ENCODE peak calls at places on chromosomes 12 and 14, in seven cellular contexts. One of them, this sample, is unnamed. For H3K9me3, the result is how much of the 10 kb centered on the place peaks cover.

GRCh38 chr12:88658009-88658408 is 77.7 kb upstream of the KITLG start:
- DNase-seq in GM23248: peak
- DNase-seq in neural progenitor cell: no peak
- DNase-seq in hepatocyte: no peak
- DNase-seq in HCT116: peak
- DNase-seq in PC-3: peak
- DNase-seq in SK-N-SH: no peak
- DNase-seq in this sample: no peak

GRCh38 chr12:94263905-94264655 is 115.7 kb downstream of the PLXNC1 start:
- DNase-seq in GM23248: peak
- DNase-seq in neural progenitor cell: peak
- DNase-seq in hepatocyte: no peak
- DNase-seq in HCT116: no peak
- DNase-seq in SK-N-SH: no peak
- DNase-seq in PC-3: no peak
- DNase-seq in this sample: no peak

GRCh38 chr12:67426067-67426466 is 156.9 kb downstream of the CAND1 start:
- DNase-seq in PC-3: no peak
- DNase-seq in GM23248: peak
- DNase-seq in HCT116: no peak
- DNase-seq in SK-N-SH: no peak
- DNase-seq in hepatocyte: peak
- DNase-seq in neural progenitor cell: no peak
- DNase-seq in this sample: no peak

GRCh38 chr12:111995782-111996480 is 17.0 kb downstream of the TMEM116 start:
- DNase-seq in neural progenitor cell: no peak
- DNase-seq in HCT116: no peak
- DNase-seq in SK-N-SH: no peak
- DNase-seq in hepatocyte: no peak
- DNase-seq in PC-3: no peak
- DNase-seq in GM23248: no peak
- DNase-seq in this sample: no peak

GRCh38 chr12:103858953-103859601 is 18.0 kb upstream of the NT5DC3 start:
- DNase-seq in GM23248: peak
- DNase-seq in PC-3: peak
- DNase-seq in neural progenitor cell: no peak
- DNase-seq in HCT116: peak
- DNase-seq in hepatocyte: peak
- DNase-seq in SK-N-SH: no peak
- DNase-seq in this sample: no peak

GRCh38 chr12:94095618-94096017 is 52.8 kb upstream of the PLXNC1 start:
- DNase-seq in SK-N-SH: no peak
- DNase-seq in HCT116: no peak
- DNase-seq in hepatocyte: no peak
- DNase-seq in GM23248: peak
- DNase-seq in PC-3: no peak
- DNase-seq in neural progenitor cell: no peak
- DNase-seq in this sample: no peak

GRCh38 chr14:77319416-77319815 is 1.3 kb downstream of the POMT2 start:
- DNase-seq in GM23248: peak
- DNase-seq in neural progenitor cell: no peak
- DNase-seq in HCT116: no peak
- DNase-seq in PC-3: peak
- DNase-seq in hepatocyte: no peak
- DNase-seq in SK-N-SH: no peak
- DNase-seq in this sample: no peak

GRCh38 chr14:101501341-101501740 is 60.0 kb upstream of the DIO3 start:
- DNase-seq in PC-3: no peak
- DNase-seq in SK-N-SH: no peak
- DNase-seq in hepatocyte: no peak
- DNase-seq in neural progenitor cell: no peak
- DNase-seq in HCT116: no peak
- DNase-seq in GM23248: no peak
- DNase-seq in this sample: no peak

DNA sequence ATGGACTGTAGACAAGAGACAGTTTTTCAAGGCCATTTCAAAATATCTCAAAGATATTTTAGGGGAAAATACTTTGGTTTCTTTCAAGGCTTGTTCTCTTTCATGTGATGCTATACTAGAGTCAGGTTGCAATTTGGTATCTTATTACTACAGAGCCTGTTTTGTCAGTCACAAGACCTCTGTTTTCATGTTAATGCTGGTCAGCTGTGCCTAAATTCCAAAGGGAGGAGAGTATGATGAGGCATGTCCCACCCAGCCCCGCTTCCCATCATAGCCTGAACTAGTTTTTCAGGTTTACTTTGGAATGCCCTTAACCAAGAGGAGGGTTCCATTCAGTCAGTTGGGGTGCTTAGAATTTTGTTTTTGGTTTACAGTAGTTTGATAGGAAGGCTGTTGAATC is 52.6 kb downstream of the GPHB5 start:
- DNase-seq in PC-3: peak
- DNase-seq in GM23248: no peak
- DNase-seq in SK-N-SH: no peak
- DNase-seq in hepatocyte: no peak
- DNase-seq in HCT116: no peak
- DNase-seq in neural progenitor cell: no peak
- DNase-seq in this sample: no peak
- H3K27ac ChIP-seq in PC-3: no peak
- H3K27ac ChIP-seq in GM23248: no peak
- H3K27ac ChIP-seq in SK-N-SH: no peak
- H3K27ac ChIP-seq in hepatocyte: peak
- H3K27ac ChIP-seq in HCT116: no peak
- H3K27ac ChIP-seq in neural progenitor cell: no peak
- H3K27ac ChIP-seq in this sample: no peak

GRCh38 chr14:23532658-23533057 is 18.9 kb downstream of the ZFHX2 start:
- DNase-seq in neural progenitor cell: no peak
- DNase-seq in GM23248: no peak
- DNase-seq in hepatocyte: no peak
- DNase-seq in SK-N-SH: no peak
- DNase-seq in PC-3: no peak
- DNase-seq in HCT116: no peak
- DNase-seq in this sample: no peak
- TF ChIP-seq EZH2phosphoT487 in neural progenitor cell: no peak
- TF ChIP-seq EZH2phosphoT487 in GM23248: no peak
- TF ChIP-seq EZH2phosphoT487 in hepatocyte: no peak
- TF ChIP-seq EZH2phosphoT487 in SK-N-SH: no peak
- TF ChIP-seq EZH2phosphoT487 in PC-3: no peak
- TF ChIP-seq EZH2phosphoT487 in HCT116: no peak
- TF ChIP-seq EZH2phosphoT487 in this sample: no peak

DNA sequence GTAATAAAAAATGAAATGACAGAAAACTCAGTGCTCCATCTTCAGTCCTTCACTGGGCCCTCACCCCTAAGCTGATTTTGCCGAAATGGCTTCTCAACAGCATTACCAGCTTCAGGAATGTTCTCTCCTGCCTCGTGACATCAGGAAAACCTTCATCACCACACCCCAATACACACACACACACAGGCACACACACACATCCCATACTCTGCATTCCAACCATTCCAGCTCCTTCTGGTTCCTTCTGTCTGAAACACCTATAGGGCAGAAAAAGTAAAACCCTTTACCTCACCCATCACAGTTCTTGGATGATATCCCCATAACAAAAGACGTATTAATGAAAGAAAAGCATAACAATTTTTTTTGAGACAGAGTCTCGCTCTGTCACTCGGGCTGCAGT is 75.9 kb downstream of the CCDC60 start:
- DNase-seq in hepatocyte: no peak
- DNase-seq in PC-3: no peak
- DNase-seq in SK-N-SH: no peak
- DNase-seq in HCT116: no peak
- DNase-seq in GM23248: no peak
- DNase-seq in neural progenitor cell: peak
- DNase-seq in this sample: no peak
- H3K9me3 ChIP-seq in hepatocyte: under half
- H3K9me3 ChIP-seq in PC-3: under half
- H3K9me3 ChIP-seq in SK-N-SH: under half
- H3K9me3 ChIP-seq in HCT116: under half
- H3K9me3 ChIP-seq in GM23248: under half
- H3K9me3 ChIP-seq in neural progenitor cell: under half
- H3K9me3 ChIP-seq in this sample: under half

DNA sequence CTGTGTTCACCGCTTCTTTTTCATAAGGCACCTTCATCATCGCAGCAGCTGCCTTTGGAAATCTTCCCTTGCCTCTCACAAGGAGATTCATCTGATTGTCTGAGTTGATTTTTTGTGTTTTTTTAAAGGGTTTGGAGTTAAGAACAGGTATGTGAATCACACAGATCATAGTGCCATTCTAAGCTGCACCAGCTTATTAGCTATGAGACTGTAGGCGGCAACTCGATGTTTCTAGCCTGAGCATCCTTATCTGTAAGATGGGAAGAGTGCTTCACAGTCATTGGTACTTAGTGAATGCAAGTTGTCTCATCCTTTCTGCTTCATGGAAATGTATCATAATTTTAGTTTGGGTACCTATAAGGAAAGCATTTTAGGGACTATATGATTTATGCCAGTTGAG is 32.0 kb downstream of the SLC25A29 start:
- DNase-seq in GM23248: no peak
- DNase-seq in hepatocyte: no peak
- DNase-seq in neural progenitor cell: no peak
- DNase-seq in SK-N-SH: no peak
- DNase-seq in PC-3: no peak
- DNase-seq in HCT116: no peak
- DNase-seq in this sample: no peak
- H3K27ac ChIP-seq in GM23248: no peak
- H3K27ac ChIP-seq in hepatocyte: no peak
- H3K27ac ChIP-seq in neural progenitor cell: no peak
- H3K27ac ChIP-seq in SK-N-SH: no peak
- H3K27ac ChIP-seq in PC-3: no peak
- H3K27ac ChIP-seq in HCT116: no peak
- H3K27ac ChIP-seq in this sample: no peak

GRCh38 chr12:116236986-116237385 is 40.5 kb downstream of the MED13L start:
- DNase-seq in HCT116: no peak
- DNase-seq in neural progenitor cell: peak
- DNase-seq in GM23248: peak
- DNase-seq in PC-3: no peak
- DNase-seq in SK-N-SH: no peak
- DNase-seq in hepatocyte: no peak
- DNase-seq in this sample: no peak

GRCh38 chr12:116236148-116236731 is 41.3 kb downstream of the MED13L start:
- DNase-seq in SK-N-SH: peak
- DNase-seq in PC-3: peak
- DNase-seq in HCT116: no peak
- DNase-seq in neural progenitor cell: peak
- DNase-seq in hepatocyte: peak
- DNase-seq in GM23248: peak
- DNase-seq in this sample: peak

GRCh38 chr12:116238149-116238548 is 39.3 kb downstream of the MED13L start:
- DNase-seq in PC-3: no peak
- DNase-seq in SK-N-SH: no peak
- DNase-seq in HCT116: no peak
- DNase-seq in neural progenitor cell: no peak
- DNase-seq in GM23248: no peak
- DNase-seq in hepatocyte: no peak
- DNase-seq in this sample: no peak

DNA sequence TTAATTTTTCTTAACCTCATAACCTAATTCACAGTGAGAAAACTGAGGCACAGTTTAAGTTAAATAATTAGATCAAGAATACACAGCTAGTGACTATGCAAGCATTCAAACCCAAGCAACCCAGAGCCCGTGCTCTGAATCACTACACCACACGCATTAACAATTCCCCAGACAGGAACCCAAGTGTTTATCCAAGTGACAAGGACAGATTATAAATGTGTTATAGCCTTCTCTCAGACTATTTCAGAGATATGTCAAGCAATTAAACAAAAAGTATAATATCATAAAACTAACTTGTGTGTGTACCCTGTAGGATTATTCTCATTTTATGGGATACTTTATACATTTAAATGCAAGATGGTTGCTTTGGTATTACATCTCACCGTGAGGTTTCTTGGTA is 43.8 kb downstream of the MED13L start:
- DNase-seq in PC-3: peak
- DNase-seq in neural progenitor cell: no peak
- DNase-seq in hepatocyte: no peak
- DNase-seq in SK-N-SH: no peak
- DNase-seq in GM23248: no peak
- DNase-seq in HCT116: no peak
- DNase-seq in this sample: no peak
- TF ChIP-seq EZH2phosphoT487 in PC-3: no peak
- TF ChIP-seq EZH2phosphoT487 in neural progenitor cell: no peak
- TF ChIP-seq EZH2phosphoT487 in hepatocyte: no peak
- TF ChIP-seq EZH2phosphoT487 in SK-N-SH: no peak
- TF ChIP-seq EZH2phosphoT487 in GM23248: no peak
- TF ChIP-seq EZH2phosphoT487 in HCT116: no peak
- TF ChIP-seq EZH2phosphoT487 in this sample: no peak

This sample was measured in MM.1S.